ENCODE peak calls at places on chromosomes 5 and 9, in eight cellular contexts. T is CD8-positive, alpha-beta T cell; V is heart left ventricle; X is GM12878; F is lower lobe of right lung; L is upper lobe of right lung; Q is left lung; U is A549. P is an unnamed sample.
A peak's percentile ranks its signal among the peaks of the same experiment; 100 is the strongest.

GRCh38 chr9:109467936-109468335 is 30.2 kb downstream of the PTPN3 start:
- ATAC-seq in U (no peak), X (peak; percentile 60), V (no peak), T (no peak), Q (no peak), F (no peak), L (no peak), P (no peak)

GRCh38 chr5:35963381-35963843 is 25.0 kb upstream of the CAPSL start:
- ATAC-seq in L (no peak), F (no peak), T (no peak), X (peak; percentile 54), Q (no peak), U (peak; percentile 44), V (no peak), P (no peak)

GRCh38 chr5:173315495-173316352 is 12.5 kb downstream of the STC2 start:
- ATAC-seq in X (no peak), U (no peak), F (no peak), V (peak; percentile 69), Q (peak; percentile 44), T (no peak), L (no peak), P (peak; percentile 22)

GRCh38 chr5:126002222-126002897 is 420.8 kb upstream of the GRAMD2B start:
- ATAC-seq in F (peak; percentile 65), X (no peak), U (no peak), T (no peak), L (peak; percentile 61), V (peak; percentile 96), Q (peak; percentile 87), P (peak; percentile 83)

GRCh38 chr9:90860826-90861225 is 59.2 kb downstream of the SYK start:
- ATAC-seq in Q (peak; percentile 67), U (no peak), F (peak; percentile 78), X (no peak), V (no peak), T (no peak), L (peak; percentile 87), P (peak; percentile 50)

GRCh38 chr9:129373361-129373760 is 195.3 kb upstream of the IER5L start:
- ATAC-seq in X (no peak), F (no peak), T (no peak), L (no peak), U (no peak), Q (no peak), V (no peak), P (no peak)

GRCh38 chr5:126526493-126526892 is 68.5 kb downstream of the ALDH7A1 start:
- ATAC-seq in Q (no peak), U (no peak), T (no peak), X (no peak), L (no peak), V (no peak), F (no peak), P (peak; percentile 54)

GRCh38 chr5:172342907-172343306 is 59.3 kb upstream of the UBTD2 start:
- ATAC-seq in V (no peak), T (no peak), F (no peak), Q (no peak), X (no peak), U (no peak), L (no peak), P (no peak)

GRCh38 chr9:88775037-88775471 is 216.2 kb upstream of the S1PR3 start:
- ATAC-seq in L (peak; percentile 45), Q (peak; percentile 75), T (no peak), X (no peak), V (peak; percentile 73), U (peak; percentile 80), F (peak; percentile 41), P (peak; percentile 92)

GRCh38 chr5:146867996-146868708 is 10.4 kb downstream of the PPP2R2B start:
- ATAC-seq in L (no peak), Q (no peak), U (no peak), T (no peak), X (no peak), V (no peak), F (no peak), P (no peak)

GRCh38 chr9:95070549-95071021 is 246.9 kb downstream of the FANCC start:
- ATAC-seq in V (peak; percentile 50), T (no peak), Q (peak; percentile 13), L (peak; percentile 11), F (no peak), U (peak; percentile 50), X (no peak), P (no peak)

GRCh38 chr9:136264046-136264802 is 18.6 kb upstream of the QSOX2 start:
- ATAC-seq in X (no peak), V (no peak), U (peak; percentile 35), Q (no peak), L (no peak), T (no peak), F (no peak), P (no peak)

GRCh38 chr5:141677415-141677814 is 4.6 kb downstream of the ARAP3 start:
- ATAC-seq in X (peak; percentile 36), V (no peak), Q (no peak), L (no peak), T (no peak), U (no peak), F (no peak), P (no peak)

GRCh38 chr9:2923810-2924768 is 80.2 kb upstream of the PUM3 start:
- ATAC-seq in Q (no peak), V (no peak), L (no peak), X (no peak), U (no peak), F (no peak), T (no peak), P (no peak)

GRCh38 chr9:127210851-127211730 is 53.5 kb upstream of the GARNL3 start:
- ATAC-seq in U (peak; percentile 29), L (no peak), X (no peak), F (no peak), T (no peak), V (no peak), Q (no peak), P (no peak)

GRCh38 chr5:173514666-173515065 is 101.8 kb downstream of the BOD1 start:
- ATAC-seq in V (no peak), U (no peak), L (no peak), F (no peak), X (no peak), T (no peak), Q (no peak), P (no peak)

GRCh38 chr5:36494756-36495637 is 111.4 kb upstream of the SLC1A3 start:
- ATAC-seq in T (no peak), L (no peak), V (no peak), Q (no peak), X (no peak), U (no peak), F (no peak), P (peak; percentile 87)

GRCh38 chr5:177495243-177496060 is 2.0 kb downstream of the PDLIM7 start:
- ATAC-seq in X (peak; percentile 32), F (no peak), L (no peak), U (peak; percentile 27), V (peak; percentile 22), T (no peak), Q (peak; percentile 4), P (peak; percentile 42)

GRCh38 chr5:9523090-9523813 is 22.6 kb downstream of the SEMA5A start:
- ATAC-seq in X (no peak), L (no peak), V (peak; percentile 69), T (no peak), U (no peak), F (no peak), Q (no peak), P (no peak)

GRCh38 chr9:32931129-32931528 is 70.3 kb downstream of the APTX start:
- ATAC-seq in L (no peak), F (peak; percentile 17), U (no peak), X (no peak), Q (no peak), T (no peak), V (no peak), P (no peak)

GRCh38 chr5:89384391-89384790 is 501.4 kb upstream of the MEF2C start:
- ATAC-seq in T (no peak), F (no peak), L (no peak), X (no peak), U (no peak), Q (no peak), V (no peak), P (no peak)

DNA sequence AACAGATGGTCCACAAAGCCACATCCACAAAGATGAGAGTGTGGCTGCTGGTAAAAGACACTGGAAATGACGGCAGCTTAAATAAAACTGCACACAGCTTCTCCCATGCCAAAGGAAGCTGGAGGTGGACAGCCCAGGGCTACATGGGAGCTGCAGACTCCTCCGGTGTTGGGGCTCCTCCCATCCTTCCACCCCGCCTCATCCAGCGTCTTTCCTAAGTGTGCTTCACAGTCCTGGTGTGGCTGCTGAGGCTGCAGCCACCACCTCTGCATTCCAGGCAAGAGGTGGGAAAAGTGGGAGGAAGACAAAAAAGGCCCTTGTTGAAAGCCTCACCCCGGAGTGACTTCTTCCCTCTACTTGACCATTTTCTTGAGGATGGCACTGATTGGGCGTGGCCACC is 37.0 kb upstream of the IRX4 start:
- ATAC-seq in U (no peak), V (no peak), Q (no peak), T (no peak), L (no peak), F (no peak), X (no peak), P (no peak)
- H3K27ac ChIP-seq in U (no peak overlapping the region), V (no peak overlapping the region), Q (no peak overlapping the region), T (no peak overlapping the region), L (no peak overlapping the region), F (no peak overlapping the region), X (no peak overlapping the region), P (no peak overlapping the region)

DNA sequence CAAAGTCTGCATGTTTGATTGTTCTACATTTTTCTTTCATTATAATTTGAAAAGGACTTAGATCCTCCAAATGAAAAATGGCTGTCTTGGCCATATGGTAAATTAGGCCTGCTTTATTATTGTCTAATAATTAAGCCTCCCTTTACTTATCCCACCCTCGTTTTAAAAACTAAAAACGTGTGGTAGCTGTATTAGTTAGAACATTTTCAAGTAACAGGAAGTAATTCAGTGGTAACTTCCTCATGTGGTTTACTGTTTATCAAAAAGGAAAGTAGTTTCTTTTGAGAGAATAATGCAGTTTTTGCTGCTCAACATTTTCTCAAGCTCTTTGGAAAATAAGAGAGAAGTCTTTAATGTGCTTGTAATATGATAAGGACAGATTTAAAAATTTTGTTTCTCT is 26.0 kb downstream of the ZCCHC7 start:
- ATAC-seq in L (no peak), X (peak; percentile 61), F (no peak), U (no peak), Q (no peak), T (peak; percentile 75), V (no peak), P (no peak)
- H3K27ac ChIP-seq in L (no peak overlapping the region), X (peak overlapping the region; percentile 82), F (no peak overlapping the region), U (no peak overlapping the region), Q (no peak overlapping the region), T (peak overlapping the region; percentile 31), V (no peak overlapping the region), P (no peak overlapping the region)

GRCh38 chr9:5620494-5620893 is 8.4 kb upstream of the RIC1 start:
- ATAC-seq in U (no peak), T (no peak), X (no peak), F (no peak), L (no peak), V (no peak), Q (no peak), P (no peak)
- H3K27ac ChIP-seq in U (no peak overlapping the region), T (no peak overlapping the region), X (no peak overlapping the region), F (no peak overlapping the region), L (no peak overlapping the region), V (no peak overlapping the region), Q (no peak overlapping the region), P (no peak overlapping the region)

DNA sequence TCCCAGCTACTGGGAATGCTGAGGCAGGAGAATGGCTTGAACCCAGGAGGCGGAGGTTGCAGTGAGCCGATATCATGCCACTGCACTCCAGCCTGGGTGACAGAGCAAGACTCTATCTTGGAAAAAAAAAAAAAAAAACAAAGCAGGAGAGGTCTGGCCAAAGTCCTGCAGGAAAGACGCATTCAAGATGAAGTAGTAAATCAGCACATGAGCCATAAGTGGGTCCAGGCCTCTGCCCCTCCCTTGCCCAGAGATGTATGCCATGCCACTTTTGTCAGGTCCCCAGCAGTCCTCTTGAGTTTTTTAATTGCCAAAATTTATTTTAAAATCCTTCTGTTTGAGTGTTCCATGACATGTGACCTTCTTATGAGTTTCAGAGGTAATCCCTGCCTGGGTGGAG is 8.5 kb upstream of the PHF19 start:
- ATAC-seq in U (no peak), F (no peak), T (no peak), X (no peak), Q (peak; percentile 75), L (no peak), V (no peak), P (no peak)
- H3K27ac ChIP-seq in U (no peak overlapping the region), F (no peak overlapping the region), T (no peak overlapping the region), X (no peak overlapping the region), Q (no peak overlapping the region), L (no peak overlapping the region), V (no peak overlapping the region), P (peak overlapping the region; percentile 27)

P was measured in gastroesophageal sphincter.